ENCODE peak calls at places on chromosomes 3 and 15, in eight cellular contexts. I is Caco-2, R is heart left ventricle, J is lower lobe of right lung, Y is lower leg skin, W is left lung, U is brain microvascular endothelial cell, S is Panc1. P is an unnamed sample.

GRCh38 chr3:158127250-158128219 is 17.6 kb downstream of the RSRC1 start:
- DNase-seq in I (no peak), R (no peak), J (no peak), Y (no peak), W (no peak), U (peak), S (no peak), P (no peak)

GRCh38 chr3:65831733-65832425 is 206.8 kb downstream of the MAGI1 start:
- DNase-seq in I (no peak), R (no peak), J (no peak), Y (no peak), W (no peak), U (no peak), S (no peak), P (no peak)

GRCh38 chr3:133965906-133966305 is 63.8 kb downstream of the SLCO2A1 start:
- DNase-seq in I (no peak), R (no peak), J (no peak), Y (no peak), W (no peak), U (no peak), S (no peak), P (no peak)

GRCh38 chr3:45647148-45647619 is 42.0 kb upstream of the SACM1L start:
- DNase-seq in I (no peak), R (no peak), J (no peak), Y (no peak), W (no peak), U (peak), S (peak), P (no peak)

GRCh38 chr3:123286308-123287023 is 84.7 kb downstream of the SEC22A start:
- DNase-seq in I (peak), R (no peak), J (no peak), Y (no peak), W (no peak), U (peak), S (peak), P (no peak)

GRCh38 chr3:108090066-108090700 is 648 bp downstream of the CD47 start:
- DNase-seq in I (no peak), R (peak), J (peak), Y (peak), W (peak), U (no peak), S (no peak), P (no peak)

GRCh38 chr3:108022316-108023150 is 68.3 kb downstream of the CD47 start:
- DNase-seq in I (peak), R (no peak), J (peak), Y (no peak), W (peak), U (no peak), S (no peak), P (no peak)

GRCh38 chr15:98440917-98441316 is 207.4 kb upstream of the IGF1R start:
- DNase-seq in I (no peak), R (no peak), J (no peak), Y (no peak), W (peak), U (no peak), S (no peak), P (no peak)

GRCh38 chr15:74443100-74443909 is 9.5 kb upstream of the SEMA7A start:
- DNase-seq in I (peak), R (no peak), J (no peak), Y (no peak), W (peak), U (no peak), S (no peak), P (no peak)

GRCh38 chr3:183468424-183468823 is 40.0 kb upstream of the MCF2L2 start:
- DNase-seq in I (no peak), R (no peak), J (no peak), Y (no peak), W (no peak), U (no peak), S (no peak), P (no peak)

GRCh38 chr3:58711871-58712270 is 45.3 kb upstream of the FAM3D start:
- DNase-seq in I (no peak), R (no peak), J (no peak), Y (no peak), W (no peak), U (no peak), S (no peak), P (no peak)

GRCh38 chr3:59425942-59426341 is 376.1 kb upstream of the CFAP20DC start:
- DNase-seq in I (no peak), R (no peak), J (no peak), Y (no peak), W (no peak), U (no peak), S (no peak), P (no peak)

GRCh38 chr15:27527490-27528067 is 556.6 kb downstream of the GABRG3 start:
- DNase-seq in I (no peak), R (no peak), J (no peak), Y (no peak), W (no peak), U (no peak), S (no peak), P (no peak)

GRCh38 chr3:179902061-179902460 is 134.7 kb downstream of the PEX5L start:
- DNase-seq in I (no peak), R (no peak), J (no peak), Y (no peak), W (no peak), U (no peak), S (no peak), P (no peak)

GRCh38 chr15:62734706-62735105 is 307.8 kb upstream of the TPM1 start:
- DNase-seq in I (no peak), R (no peak), J (no peak), Y (no peak), W (no peak), U (no peak), S (no peak), P (no peak)

GRCh38 chr15:28918141-28918983 is 32.6 kb downstream of the APBA2 start:
- DNase-seq in I (no peak), R (no peak), J (peak), Y (no peak), W (no peak), U (no peak), S (no peak), P (no peak)

GRCh38 chr3:173892547-173892946 is 495.0 kb downstream of the NLGN1 start:
- DNase-seq in I (no peak), R (no peak), J (no peak), Y (no peak), W (no peak), U (no peak), S (no peak), P (no peak)
- H3K4me3 ChIP-seq in I (no peak), R (no peak), J (no peak), Y (no peak), W (no peak), U (no peak), S (no peak), P (no peak)

GRCh38 chr3:125050486-125051172 is 5.2 kb downstream of the HEG1 start:
- DNase-seq in I (no peak), R (no peak), J (no peak), Y (no peak), W (no peak), U (no peak), S (no peak), P (no peak)
- TF ChIP-seq CTCF in I (no peak), R (no peak), J (no peak), Y (no peak), W (no peak), U (no peak), S (peak), P (no peak)

DNA sequence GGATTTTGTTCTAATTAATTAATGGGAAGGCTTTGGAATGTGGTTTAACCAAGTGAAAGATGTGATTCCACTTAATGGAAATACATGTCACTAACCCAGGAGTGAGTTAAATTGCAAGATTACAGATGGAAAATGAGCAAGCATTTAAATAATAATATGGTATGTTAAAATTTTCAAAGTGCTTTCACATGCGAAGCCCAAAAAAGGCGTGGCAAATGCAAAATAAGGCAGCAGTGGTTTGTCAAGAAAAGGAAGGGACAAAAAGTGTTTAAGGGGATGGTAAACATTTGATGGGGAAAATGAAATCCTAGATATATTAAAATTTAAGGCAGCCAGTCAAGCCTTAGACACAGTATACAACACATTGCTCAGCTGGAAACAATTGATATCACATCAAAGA is 2.9 kb downstream of the TICRR start:
- DNase-seq in I (no peak), R (no peak), J (no peak), Y (no peak), W (no peak), U (no peak), S (no peak), P (no peak)
- H3K4me3 ChIP-seq in I (no peak), R (no peak), J (no peak), Y (no peak), W (no peak), U (peak), S (peak), P (no peak)

GRCh38 chr15:61128343-61128742 is 100.8 kb downstream of the RORA start:
- DNase-seq in I (no peak), R (no peak), J (no peak), Y (no peak), W (no peak), U (no peak), S (no peak), P (no peak)

GRCh38 chr15:61132211-61132610 is 96.9 kb downstream of the RORA start:
- DNase-seq in I (no peak), R (no peak), J (no peak), Y (no peak), W (no peak), U (no peak), S (no peak), P (no peak)

GRCh38 chr15:61133361-61133760 is 95.7 kb downstream of the RORA start:
- DNase-seq in I (no peak), R (no peak), J (no peak), Y (no peak), W (no peak), U (no peak), S (no peak), P (no peak)

GRCh38 chr15:61130945-61131597 is 98.0 kb downstream of the RORA start:
- DNase-seq in I (no peak), R (no peak), J (no peak), Y (no peak), W (no peak), U (no peak), S (no peak), P (no peak)

GRCh38 chr15:61131598-61131954 is 97.5 kb downstream of the RORA start:
- DNase-seq in I (no peak), R (no peak), J (no peak), Y (no peak), W (no peak), U (no peak), S (no peak), P (no peak)
- TF ChIP-seq CTCF in I (no peak), R (no peak), J (no peak), Y (no peak), W (no peak), U (no peak), S (no peak), P (no peak)

P was measured in ascending aorta.